ENCODE peak calls at places on chromosomes 2 and 18, in five cellular contexts. W is stimulated activated CD4-positive, alpha-beta T cell treated with anti-CD3 and anti-CD28 coated beads, TNF-alpha, amount 100 ng/mL, for 4 hours; R is T-helper 9 cell; U is left cardiac atrium; A is HEK293T. V is an unnamed sample.

GRCh38 chr2:159712194-159712928 is at the start of gene MARCHF7:
- DNase-seq in A (peak; percentile 94), R (peak; percentile 97), W (peak; percentile 93), U (peak; percentile 96), V (peak; percentile 97)

GRCh38 chr18:42545825-42546224 is 569.7 kb downstream of the RIT2 start:
- DNase-seq in R (no peak), U (no peak), W (no peak), A (no peak), V (no peak)

GRCh38 chr2:82307510-82307909 is 2003.0 kb upstream of the LRRTM1 start:
- DNase-seq in W (no peak), A (no peak), U (no peak), R (no peak), V (no peak)

GRCh38 chr18:12406376-12407111 is 1.2 kb upstream of the PRELID3A start:
- DNase-seq in U (no peak), W (no peak), R (no peak), A (no peak), V (no peak)

GRCh38 chr2:232890536-232890895 is 20.5 kb downstream of the SNORC start:
- DNase-seq in R (no peak), A (no peak), W (no peak), U (peak; percentile 16), V (no peak)

GRCh38 chr2:240460781-240461431 is 25.4 kb downstream of the GPC1 start:
- DNase-seq in U (peak; percentile 18), A (peak; percentile 46), W (no peak), R (no peak), V (no peak)

GRCh38 chr2:220892018-220892634 is 680.0 kb downstream of the EPHA4 start:
- DNase-seq in A (no peak), R (no peak), W (no peak), U (no peak), V (no peak)

GRCh38 chr2:101272045-101272784 is 19.5 kb downstream of the CNOT11 start:
- DNase-seq in U (no peak), R (no peak), W (no peak), A (no peak), V (no peak)

GRCh38 chr2:205078762-205079161 is 533.5 kb downstream of the PARD3B start:
- DNase-seq in R (no peak), W (no peak), U (no peak), A (no peak), V (no peak)

GRCh38 chr18:75408554-75409506 is 18.7 kb downstream of the SMIM21 start:
- DNase-seq in W (no peak), A (no peak), R (no peak), U (no peak), V (no peak)

GRCh38 chr2:111148225-111148873 is 27.6 kb downstream of the BCL2L11 start:
- DNase-seq in R (no peak), W (no peak), U (no peak), A (no peak), V (no peak)

GRCh38 chr2:233693963-233694362 is 1.3 kb downstream of the UGT1A6 start:
- DNase-seq in R (no peak), U (no peak), W (no peak), A (no peak), V (no peak)

GRCh38 chr2:44526352-44526751 is 164.6 kb downstream of the CAMKMT start:
- DNase-seq in U (no peak), A (no peak), R (no peak), W (no peak), V (no peak)

GRCh38 chr2:121086450-121086849 is 198.6 kb downstream of the TFCP2L1 start:
- DNase-seq in R (no peak), W (no peak), U (no peak), A (no peak), V (no peak)

GRCh38 chr2:100502782-100503181 is 32.5 kb downstream of the NMS start:
- DNase-seq in A (no peak), U (no peak), W (no peak), R (no peak), V (no peak)

GRCh38 chr2:240611601-240612210 is 13.6 kb upstream of the GPR35 start:
- DNase-seq in U (peak; percentile 5), R (no peak), A (no peak), W (no peak), V (no peak)

GRCh38 chr18:77884454-77884853 is 634.8 kb downstream of the GALR1 start:
- DNase-seq in A (no peak), U (no peak), R (no peak), W (no peak), V (no peak)

GRCh38 chr2:3667151-3667631 is 9.2 kb downstream of the ALLC start:
- DNase-seq in W (no peak), A (no peak), R (no peak), U (no peak), V (no peak)

GRCh38 chr2:225270053-225270452 is 129.5 kb upstream of the NYAP2 start:
- DNase-seq in R (no peak), W (no peak), A (no peak), U (no peak), V (no peak)

GRCh38 chr18:79949571-79950439 is 1.6 kb downstream of the SLC66A2 start:
- DNase-seq in R (no peak), U (peak; percentile 65), W (no peak), A (no peak), V (no peak)

GRCh38 chr2:85326946-85327756 is 638 bp downstream of the TGOLN2 start:
- DNase-seq in A (peak; percentile 41), W (peak; percentile 23), U (peak; percentile 73), R (peak; percentile 44), V (peak; percentile 18)

V was measured in stimulated activated CD8-positive, alpha-beta memory T cell treated with anti-CD3 and anti-CD28 coated beads, Interleukin-15, amount 100 ng/mL, for 1 hour.